ENCODE peak calls at places on chromosomes 1 and 21, in ten cellular contexts. One of them, this sample, is unnamed. For H3K36me3 and H3K9me2, the result is how much of the 10 kb centered on the place peaks cover.

GRCh38 chr21:45397381-45397780 is 7.6 kb upstream of the COL18A1 start:
- DNase-seq in Karpas-422: no peak
- DNase-seq in GM23338: no peak
- DNase-seq in GM23248: no peak
- DNase-seq in PC-3: no peak
- DNase-seq in MM.1S: no peak
- DNase-seq in hepatocyte: no peak
- DNase-seq in OCI-LY7: no peak
- DNase-seq in SK-N-SH: no peak
- DNase-seq in HCT116: no peak
- DNase-seq in this sample: no peak

GRCh38 chr1:36502616-36503015 is 19.9 kb upstream of the CSF3R start:
- DNase-seq in Karpas-422: no peak
- DNase-seq in GM23338: no peak
- DNase-seq in GM23248: no peak
- DNase-seq in PC-3: no peak
- DNase-seq in MM.1S: no peak
- DNase-seq in hepatocyte: no peak
- DNase-seq in OCI-LY7: no peak
- DNase-seq in SK-N-SH: no peak
- DNase-seq in HCT116: no peak
- DNase-seq in this sample: no peak

GRCh38 chr1:160641323-160642280 is 5.2 kb downstream of the SLAMF1 start:
- DNase-seq in Karpas-422: no peak
- DNase-seq in GM23338: no peak
- DNase-seq in GM23248: no peak
- DNase-seq in PC-3: no peak
- DNase-seq in MM.1S: no peak
- DNase-seq in hepatocyte: no peak
- DNase-seq in OCI-LY7: no peak
- DNase-seq in SK-N-SH: no peak
- DNase-seq in HCT116: no peak
- DNase-seq in this sample: no peak

GRCh38 chr1:168079761-168080160 is 57.0 kb downstream of the GPR161 start:
- DNase-seq in Karpas-422: no peak
- DNase-seq in GM23338: no peak
- DNase-seq in GM23248: peak
- DNase-seq in PC-3: peak
- DNase-seq in MM.1S: no peak
- DNase-seq in hepatocyte: no peak
- DNase-seq in OCI-LY7: no peak
- DNase-seq in SK-N-SH: no peak
- DNase-seq in HCT116: peak
- DNase-seq in this sample: no peak

GRCh38 chr1:8554956-8555534 is 237.1 kb downstream of the SLC45A1 start:
- DNase-seq in Karpas-422: no peak
- DNase-seq in GM23338: no peak
- DNase-seq in GM23248: peak
- DNase-seq in PC-3: peak
- DNase-seq in MM.1S: no peak
- DNase-seq in hepatocyte: no peak
- DNase-seq in OCI-LY7: no peak
- DNase-seq in SK-N-SH: no peak
- DNase-seq in HCT116: no peak
- DNase-seq in this sample: no peak

GRCh38 chr1:53473463-53473862 is 14.3 kb downstream of the DMRTB1 start:
- DNase-seq in Karpas-422: no peak
- DNase-seq in GM23338: no peak
- DNase-seq in GM23248: peak
- DNase-seq in PC-3: peak
- DNase-seq in MM.1S: peak
- DNase-seq in hepatocyte: no peak
- DNase-seq in OCI-LY7: no peak
- DNase-seq in SK-N-SH: no peak
- DNase-seq in HCT116: no peak
- DNase-seq in this sample: no peak

GRCh38 chr1:83058327-83058726 is 940.6 kb downstream of the TTLL7 start:
- DNase-seq in Karpas-422: no peak
- DNase-seq in GM23338: no peak
- DNase-seq in GM23248: no peak
- DNase-seq in PC-3: no peak
- DNase-seq in MM.1S: no peak
- DNase-seq in hepatocyte: no peak
- DNase-seq in OCI-LY7: no peak
- DNase-seq in SK-N-SH: no peak
- DNase-seq in HCT116: no peak
- DNase-seq in this sample: no peak

GRCh38 chr1:42176902-42177519 is 12.5 kb upstream of the GUCA2A start:
- DNase-seq in Karpas-422: peak
- DNase-seq in GM23338: peak
- DNase-seq in GM23248: peak
- DNase-seq in PC-3: peak
- DNase-seq in MM.1S: peak
- DNase-seq in hepatocyte: peak
- DNase-seq in OCI-LY7: peak
- DNase-seq in SK-N-SH: peak
- DNase-seq in HCT116: no peak
- DNase-seq in this sample: no peak

GRCh38 chr21:16072692-16073091 is 342.9 kb downstream of the USP25 start:
- DNase-seq in Karpas-422: no peak
- DNase-seq in GM23338: no peak
- DNase-seq in GM23248: peak
- DNase-seq in PC-3: peak
- DNase-seq in MM.1S: no peak
- DNase-seq in hepatocyte: peak
- DNase-seq in OCI-LY7: no peak
- DNase-seq in SK-N-SH: no peak
- DNase-seq in HCT116: no peak
- DNase-seq in this sample: no peak

GRCh38 chr1:63891211-63891610 is 117.4 kb downstream of the ROR1 start:
- DNase-seq in Karpas-422: no peak
- DNase-seq in GM23338: peak
- DNase-seq in GM23248: no peak
- DNase-seq in PC-3: no peak
- DNase-seq in MM.1S: no peak
- DNase-seq in hepatocyte: no peak
- DNase-seq in OCI-LY7: no peak
- DNase-seq in SK-N-SH: no peak
- DNase-seq in HCT116: no peak
- DNase-seq in this sample: no peak

GRCh38 chr1:209775634-209776033 is 8.7 kb downstream of the C1orf74 start:
- DNase-seq in Karpas-422: no peak
- DNase-seq in GM23338: no peak
- DNase-seq in GM23248: no peak
- DNase-seq in PC-3: no peak
- DNase-seq in MM.1S: no peak
- DNase-seq in hepatocyte: no peak
- DNase-seq in OCI-LY7: peak
- DNase-seq in SK-N-SH: no peak
- DNase-seq in HCT116: no peak
- DNase-seq in this sample: no peak

GRCh38 chr21:36347278-36347961 is 27.4 kb downstream of the MORC3 start:
- DNase-seq in Karpas-422: no peak
- DNase-seq in GM23338: no peak
- DNase-seq in GM23248: peak
- DNase-seq in PC-3: no peak
- DNase-seq in MM.1S: no peak
- DNase-seq in hepatocyte: no peak
- DNase-seq in OCI-LY7: no peak
- DNase-seq in SK-N-SH: no peak
- DNase-seq in HCT116: no peak
- DNase-seq in this sample: no peak

GRCh38 chr1:27632387-27633297 is 2.3 kb downstream of the FGR start:
- DNase-seq in Karpas-422: peak
- DNase-seq in GM23338: no peak
- DNase-seq in GM23248: no peak
- DNase-seq in PC-3: no peak
- DNase-seq in MM.1S: no peak
- DNase-seq in hepatocyte: no peak
- DNase-seq in OCI-LY7: peak
- DNase-seq in SK-N-SH: no peak
- DNase-seq in HCT116: no peak
- DNase-seq in this sample: no peak

GRCh38 chr1:219416598-219417238 is 196.2 kb downstream of the ZC3H11B start:
- DNase-seq in Karpas-422: peak
- DNase-seq in GM23338: peak
- DNase-seq in GM23248: peak
- DNase-seq in PC-3: peak
- DNase-seq in MM.1S: peak
- DNase-seq in hepatocyte: peak
- DNase-seq in OCI-LY7: peak
- DNase-seq in SK-N-SH: peak
- DNase-seq in HCT116: peak
- DNase-seq in this sample: peak

GRCh38 chr1:214658175-214658574 is 55.2 kb downstream of the CENPF start:
- DNase-seq in Karpas-422: no peak
- DNase-seq in GM23338: no peak
- DNase-seq in GM23248: no peak
- DNase-seq in PC-3: no peak
- DNase-seq in MM.1S: no peak
- DNase-seq in hepatocyte: no peak
- DNase-seq in OCI-LY7: no peak
- DNase-seq in SK-N-SH: no peak
- DNase-seq in HCT116: no peak
- DNase-seq in this sample: no peak
- H3K36me3 ChIP-seq in Karpas-422: half or more
- H3K36me3 ChIP-seq in GM23338: half or more
- H3K36me3 ChIP-seq in GM23248: under half
- H3K36me3 ChIP-seq in PC-3: half or more
- H3K36me3 ChIP-seq in MM.1S: under half
- H3K36me3 ChIP-seq in hepatocyte: under half
- H3K36me3 ChIP-seq in OCI-LY7: half or more
- H3K36me3 ChIP-seq in SK-N-SH: half or more
- H3K36me3 ChIP-seq in HCT116: half or more
- H3K36me3 ChIP-seq in this sample: half or more

DNA sequence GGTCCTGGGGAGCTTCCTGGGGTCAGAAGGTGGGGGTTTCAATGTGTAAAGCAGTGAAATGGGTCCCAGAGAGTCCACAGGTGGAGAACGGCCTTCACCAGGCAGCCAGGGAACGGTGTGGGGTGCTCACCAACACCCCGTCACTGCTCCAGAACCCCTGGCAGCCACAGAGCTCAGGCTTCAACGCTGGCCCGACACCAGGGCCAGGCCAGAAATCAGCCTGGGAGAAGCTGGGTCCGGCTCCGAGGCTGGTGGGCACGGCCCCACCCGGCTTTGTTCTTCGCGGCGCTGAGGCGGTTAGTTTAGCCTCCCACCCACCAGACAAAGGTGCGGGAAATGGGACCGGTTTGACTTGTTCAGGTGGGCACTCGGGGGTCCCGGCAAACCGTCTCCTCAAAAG is 24.8 kb upstream of the C1orf159 start:
- DNase-seq in Karpas-422: no peak
- DNase-seq in GM23338: no peak
- DNase-seq in GM23248: no peak
- DNase-seq in PC-3: no peak
- DNase-seq in MM.1S: no peak
- DNase-seq in hepatocyte: no peak
- DNase-seq in OCI-LY7: no peak
- DNase-seq in SK-N-SH: no peak
- DNase-seq in HCT116: no peak
- DNase-seq in this sample: no peak
- H3K9me2 ChIP-seq in Karpas-422: under half
- H3K9me2 ChIP-seq in GM23338: under half
- H3K9me2 ChIP-seq in GM23248: under half
- H3K9me2 ChIP-seq in PC-3: under half
- H3K9me2 ChIP-seq in MM.1S: under half
- H3K9me2 ChIP-seq in hepatocyte: under half
- H3K9me2 ChIP-seq in OCI-LY7: under half
- H3K9me2 ChIP-seq in SK-N-SH: under half
- H3K9me2 ChIP-seq in HCT116: under half
- H3K9me2 ChIP-seq in this sample: under half

DNA sequence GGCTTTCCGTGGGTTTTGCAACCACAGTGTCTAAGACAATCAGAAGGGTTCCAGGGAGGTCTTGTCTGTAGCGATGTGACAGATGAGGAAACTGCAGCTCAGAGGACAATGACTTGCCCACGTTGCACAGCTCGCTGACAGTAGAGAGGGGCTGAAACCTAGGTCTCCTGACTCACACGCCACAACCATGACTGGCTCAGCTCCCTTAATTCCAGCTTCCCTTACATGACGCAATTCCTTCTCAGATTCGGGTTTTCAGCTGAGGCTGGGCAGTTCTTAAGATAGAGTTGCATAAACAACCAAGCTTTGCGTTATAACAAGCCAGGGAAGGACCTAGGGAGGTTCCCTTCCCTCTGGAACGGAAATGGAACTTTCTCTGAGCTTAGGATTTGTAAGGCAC is 36.3 kb downstream of the DHCR24 start:
- DNase-seq in Karpas-422: no peak
- DNase-seq in GM23338: no peak
- DNase-seq in GM23248: peak
- DNase-seq in PC-3: peak
- DNase-seq in MM.1S: no peak
- DNase-seq in hepatocyte: peak
- DNase-seq in OCI-LY7: no peak
- DNase-seq in SK-N-SH: no peak
- DNase-seq in HCT116: no peak
- DNase-seq in this sample: no peak
- H3K36me3 ChIP-seq in Karpas-422: under half
- H3K36me3 ChIP-seq in GM23338: half or more
- H3K36me3 ChIP-seq in GM23248: under half
- H3K36me3 ChIP-seq in PC-3: half or more
- H3K36me3 ChIP-seq in MM.1S: under half
- H3K36me3 ChIP-seq in hepatocyte: under half
- H3K36me3 ChIP-seq in OCI-LY7: half or more
- H3K36me3 ChIP-seq in SK-N-SH: under half
- H3K36me3 ChIP-seq in HCT116: under half
- H3K36me3 ChIP-seq in this sample: half or more

GRCh38 chr1:92343061-92343460 is 44.2 kb downstream of the RPAP2 start:
- DNase-seq in Karpas-422: no peak
- DNase-seq in GM23338: no peak
- DNase-seq in GM23248: no peak
- DNase-seq in PC-3: no peak
- DNase-seq in MM.1S: no peak
- DNase-seq in hepatocyte: no peak
- DNase-seq in OCI-LY7: no peak
- DNase-seq in SK-N-SH: no peak
- DNase-seq in HCT116: no peak
- DNase-seq in this sample: no peak

GRCh38 chr1:92342401-92342800 is 43.5 kb downstream of the RPAP2 start:
- DNase-seq in Karpas-422: no peak
- DNase-seq in GM23338: no peak
- DNase-seq in GM23248: no peak
- DNase-seq in PC-3: no peak
- DNase-seq in MM.1S: no peak
- DNase-seq in hepatocyte: no peak
- DNase-seq in OCI-LY7: no peak
- DNase-seq in SK-N-SH: no peak
- DNase-seq in HCT116: no peak
- DNase-seq in this sample: no peak

DNA sequence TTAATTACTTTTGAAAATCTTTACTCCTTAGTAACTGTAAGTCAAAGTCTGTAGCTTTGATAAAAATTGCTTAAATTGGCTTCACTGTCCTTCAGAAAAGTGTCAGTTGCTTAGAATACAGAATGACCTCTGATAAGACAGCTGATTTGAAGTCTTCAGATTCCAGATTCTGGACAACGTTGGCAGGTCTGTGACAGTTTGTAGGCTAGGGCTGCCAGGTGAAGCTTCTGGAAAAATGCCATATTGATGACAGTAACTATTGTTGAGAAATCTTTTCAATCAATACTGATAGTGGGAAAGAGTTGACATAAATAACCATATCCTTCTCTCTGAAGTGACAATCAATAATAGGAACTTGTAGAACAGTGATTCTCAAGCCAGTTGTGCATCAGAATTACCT is 41.3 kb downstream of the RPAP2 start:
- DNase-seq in Karpas-422: no peak
- DNase-seq in GM23338: no peak
- DNase-seq in GM23248: no peak
- DNase-seq in PC-3: no peak
- DNase-seq in MM.1S: no peak
- DNase-seq in hepatocyte: no peak
- DNase-seq in OCI-LY7: no peak
- DNase-seq in SK-N-SH: no peak
- DNase-seq in HCT116: no peak
- DNase-seq in this sample: no peak
- H3K9me2 ChIP-seq in Karpas-422: under half
- H3K9me2 ChIP-seq in GM23338: under half
- H3K9me2 ChIP-seq in GM23248: under half
- H3K9me2 ChIP-seq in PC-3: under half
- H3K9me2 ChIP-seq in MM.1S: under half
- H3K9me2 ChIP-seq in hepatocyte: under half
- H3K9me2 ChIP-seq in OCI-LY7: under half
- H3K9me2 ChIP-seq in SK-N-SH: under half
- H3K9me2 ChIP-seq in HCT116: under half
- H3K9me2 ChIP-seq in this sample: under half